ENCODE peak calls at places on chromosomes 12 and 14, in nine cellular contexts. M is right lobe of liver, S is adrenal gland, Z is ovary, X is uterus, Q is stomach, I is K562, A is IMR-90, O is transverse colon. W is an unnamed sample. For H3K27me3, the result is how much of the 10 kb centered on the place peaks cover.

GRCh38 chr12:124188561-124189405 is 106.1 kb upstream of the RFLNA start:
- DNase-seq in M (no peak), S (no peak), Z (peak), X (no peak), Q (no peak), I (no peak), A (no peak), O (no peak), W (no peak)

GRCh38 chr14:74620497-74620921 is 8.5 kb upstream of the LTBP2 start:
- DNase-seq in M (no peak), S (no peak), Z (no peak), X (no peak), Q (no peak), I (peak), A (peak), O (no peak), W (no peak)

GRCh38 chr12:3252416-3252815 is 175.2 kb downstream of the TSPAN9 start:
- DNase-seq in M (peak), S (peak), Z (peak), X (peak), Q (peak), I (no peak), A (peak), O (peak), W (peak)

GRCh38 chr12:14995583-14996425 is 23.0 kb downstream of the PDE6H start:
- DNase-seq in M (no peak), S (no peak), Z (no peak), X (no peak), Q (no peak), I (peak), A (peak), O (no peak), W (no peak)

GRCh38 chr12:59636945-59637656 is 41.3 kb downstream of the SLC16A7 start:
- DNase-seq in M (no peak), S (no peak), Z (no peak), X (no peak), Q (no peak), I (no peak), A (no peak), O (no peak), W (no peak)

GRCh38 chr14:101070540-101071492 is 167.3 kb upstream of the RTL1 start:
- DNase-seq in M (peak), S (peak), Z (no peak), X (no peak), Q (peak), I (no peak), A (no peak), O (peak), W (peak)

GRCh38 chr14:65230287-65230728 is 128.0 kb upstream of the MAX start:
- DNase-seq in M (no peak), S (no peak), Z (peak), X (no peak), Q (peak), I (peak), A (no peak), O (no peak), W (peak)

GRCh38 chr12:109949089-109949488 is 47.1 kb downstream of the GIT2 start:
- DNase-seq in M (peak), S (no peak), Z (no peak), X (no peak), Q (no peak), I (no peak), A (peak), O (no peak), W (no peak)

GRCh38 chr12:41573445-41573844 is 385.3 kb downstream of the PDZRN4 start:
- DNase-seq in M (no peak), S (no peak), Z (no peak), X (no peak), Q (no peak), I (no peak), A (no peak), O (no peak), W (no peak)

GRCh38 chr14:20743556-20743955 is 2.1 kb upstream of the EDDM3A start:
- DNase-seq in M (no peak), S (no peak), Z (no peak), X (no peak), Q (no peak), I (no peak), A (no peak), O (no peak), W (no peak)

GRCh38 chr12:66765204-66765603 is 86.3 kb upstream of the GRIP1 start:
- DNase-seq in M (no peak), S (no peak), Z (no peak), X (no peak), Q (no peak), I (no peak), A (no peak), O (no peak), W (no peak)

GRCh38 chr14:61221906-61222305 is 59.2 kb downstream of the TMEM30B start:
- DNase-seq in M (no peak), S (no peak), Z (no peak), X (no peak), Q (no peak), I (no peak), A (no peak), O (no peak), W (no peak)

GRCh38 chr14:70183991-70184390 is 4.8 kb downstream of the SLC8A3 start:
- DNase-seq in M (no peak), S (no peak), Z (no peak), X (no peak), Q (no peak), I (no peak), A (no peak), O (no peak), W (no peak)

GRCh38 chr12:127600211-127600610 is 666.8 kb upstream of the TMEM132C start:
- DNase-seq in M (no peak), S (no peak), Z (no peak), X (no peak), Q (no peak), I (no peak), A (no peak), O (no peak), W (no peak)

GRCh38 chr14:88422036-88422435 is 36.6 kb downstream of the SPATA7 start:
- DNase-seq in M (no peak), S (no peak), Z (no peak), X (no peak), Q (no peak), I (no peak), A (no peak), O (no peak), W (no peak)

GRCh38 chr14:85590784-85591183 is 60.8 kb downstream of the FLRT2 start:
- DNase-seq in M (no peak), S (no peak), Z (no peak), X (no peak), Q (no peak), I (no peak), A (peak), O (no peak), W (no peak)

DNA sequence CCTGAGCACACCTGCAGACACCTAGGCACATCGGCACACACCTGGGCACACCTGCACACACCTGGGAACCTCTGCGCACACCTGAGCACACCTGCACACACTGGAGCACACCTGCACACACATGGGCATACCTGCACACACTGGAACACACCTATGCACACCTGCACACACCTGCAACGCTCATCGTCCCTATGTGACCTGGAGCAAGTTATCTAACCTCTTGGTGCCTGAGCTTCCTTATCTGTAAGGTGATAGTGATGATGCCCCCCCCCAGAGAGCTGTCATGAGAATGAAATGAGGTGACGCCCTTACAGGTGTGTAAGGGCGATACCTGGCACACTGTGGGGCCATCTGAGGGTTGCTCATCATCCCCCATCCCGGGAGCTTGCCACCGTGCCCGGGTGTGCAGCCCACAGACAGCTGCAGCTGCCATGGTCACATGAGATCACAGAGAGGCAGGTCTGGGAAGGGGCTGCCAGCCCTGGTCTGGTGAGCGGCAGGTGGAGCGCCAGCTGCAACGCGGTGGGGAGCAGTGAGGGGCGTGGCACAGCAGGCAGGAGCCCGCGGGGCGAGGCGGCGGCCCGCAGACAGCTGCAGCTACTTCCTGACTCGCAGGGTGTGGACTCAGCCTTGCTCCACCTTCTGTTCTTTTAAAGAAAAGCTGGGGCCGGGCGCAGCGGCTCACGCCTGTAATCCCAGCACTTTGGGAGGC is 59.9 kb upstream of the FBRSL1 start:
- DNase-seq in M (no peak), S (no peak), Z (no peak), X (no peak), Q (peak), I (peak), A (no peak), O (peak), W (no peak)
- H3K27me3 ChIP-seq in M (under half), S (under half), Z (under half), X (under half), Q (under half), I (under half), A (under half), O (under half), W (under half)

DNA sequence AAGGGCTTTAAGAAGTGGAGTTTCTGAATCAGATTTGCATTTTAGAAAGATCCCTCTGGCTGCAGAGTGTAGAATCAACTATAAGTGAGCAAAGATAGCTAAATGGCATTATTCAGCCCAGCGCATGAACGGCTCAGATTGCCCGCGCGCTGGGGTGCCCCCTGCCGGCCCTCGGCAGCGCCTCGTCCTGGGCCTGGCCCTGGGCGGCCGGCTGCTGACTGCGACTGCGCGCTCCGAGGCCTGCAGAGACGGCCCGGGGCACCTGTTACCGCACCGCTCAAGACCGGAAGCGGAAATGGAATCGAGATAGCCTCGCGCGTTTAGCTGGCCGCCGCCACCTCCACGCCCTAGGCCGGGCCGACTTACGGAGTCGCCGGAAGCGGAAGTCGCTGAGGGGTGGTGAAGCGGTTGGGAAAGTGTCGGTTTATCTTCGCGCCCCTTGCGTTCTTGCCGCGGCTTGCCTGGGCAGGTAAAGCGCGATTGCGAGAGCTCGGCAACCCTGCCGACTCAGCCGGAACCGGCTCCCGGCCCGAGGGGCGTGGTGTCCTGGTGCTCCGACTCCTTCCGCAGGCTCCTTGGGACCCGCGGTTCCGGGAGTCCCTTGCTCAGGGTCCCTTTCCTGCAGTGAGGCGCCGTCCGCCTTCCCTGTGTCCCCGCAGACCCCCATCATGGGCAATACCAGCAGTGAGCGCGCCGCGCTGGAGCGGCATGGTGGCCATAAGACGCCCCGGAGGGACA is at the start of gene PRKAB1:
- DNase-seq in M (peak), S (peak), Z (peak), X (peak), Q (peak), I (peak), A (peak), O (peak), W (peak)
- TF ChIP-seq POLR2A in M (peak), S (peak), Z (no peak), X (peak), Q (no peak), I (peak), A (peak), O (peak), W (peak)

GRCh38 chr12:114451657-114452056 is 45.7 kb upstream of the TBX5 start:
- DNase-seq in M (no peak), S (no peak), Z (no peak), X (no peak), Q (no peak), I (no peak), A (no peak), O (no peak), W (no peak)
- H3K27me3 ChIP-seq in M (under half), S (half or more), Z (under half), X (under half), Q (half or more), I (under half), A (under half), O (half or more), W (under half)

GRCh38 chr14:68516235-68516634 is 276.6 kb downstream of the ZFP36L1 start:
- DNase-seq in M (no peak), S (no peak), Z (no peak), X (no peak), Q (no peak), I (no peak), A (no peak), O (no peak), W (no peak)

GRCh38 chr14:68520637-68521556 is 272.0 kb downstream of the ZFP36L1 start:
- DNase-seq in M (no peak), S (no peak), Z (no peak), X (no peak), Q (peak), I (no peak), A (no peak), O (peak), W (no peak)

GRCh38 chr14:68519788-68520187 is 273.1 kb downstream of the ZFP36L1 start:
- DNase-seq in M (no peak), S (no peak), Z (no peak), X (no peak), Q (no peak), I (no peak), A (no peak), O (no peak), W (no peak)

GRCh38 chr14:68518910-68519686 is 273.8 kb downstream of the ZFP36L1 start:
- DNase-seq in M (no peak), S (peak), Z (peak), X (no peak), Q (no peak), I (no peak), A (peak), O (no peak), W (no peak)

DNA sequence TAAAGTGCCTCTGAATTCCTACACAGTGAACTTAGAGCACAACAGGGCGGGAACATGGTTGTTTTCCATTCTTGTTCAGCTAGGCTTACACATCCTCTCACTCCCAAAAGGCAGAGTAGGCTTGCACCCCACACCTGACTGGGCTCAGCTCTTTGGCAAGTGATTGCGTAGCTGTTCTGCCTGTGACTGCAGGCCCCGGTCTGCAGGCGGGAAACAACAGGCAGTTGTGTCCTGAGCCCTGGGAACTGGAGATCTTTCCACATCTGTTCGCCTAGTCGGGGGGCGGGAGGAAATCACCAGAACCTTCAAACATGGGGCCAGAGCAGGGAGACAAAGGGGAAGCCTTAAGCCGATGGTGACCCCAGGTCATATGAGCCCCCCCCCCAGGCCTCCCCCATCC is 274.7 kb downstream of the ZFP36L1 start:
- DNase-seq in M (no peak), S (peak), Z (no peak), X (no peak), Q (no peak), I (no peak), A (no peak), O (no peak), W (no peak)
- TF ChIP-seq POLR2A in M (no peak), S (no peak), Z (no peak), X (no peak), Q (no peak), I (no peak), A (no peak), O (no peak), W (no peak)

GRCh38 chr12:4991801-4992200 is 51.9 kb upstream of the KCNA5 start:
- DNase-seq in M (no peak), S (no peak), Z (no peak), X (no peak), Q (no peak), I (no peak), A (no peak), O (no peak), W (no peak)

GRCh38 chr12:4996714-4997113 is 47.0 kb upstream of the KCNA5 start:
- DNase-seq in M (no peak), S (no peak), Z (no peak), X (no peak), Q (no peak), I (no peak), A (no peak), O (no peak), W (no peak)

GRCh38 chr12:4991373-4991772 is 52.3 kb upstream of the KCNA5 start:
- DNase-seq in M (peak), S (no peak), Z (no peak), X (no peak), Q (no peak), I (no peak), A (no peak), O (no peak), W (no peak)

GRCh38 chr12:4994622-4995021 is 49.1 kb upstream of the KCNA5 start:
- DNase-seq in M (peak), S (no peak), Z (no peak), X (no peak), Q (no peak), I (no peak), A (no peak), O (no peak), W (peak)

GRCh38 chr12:4992881-4993280 is 50.8 kb upstream of the KCNA5 start:
- DNase-seq in M (no peak), S (no peak), Z (no peak), X (no peak), Q (no peak), I (no peak), A (no peak), O (no peak), W (no peak)
- H3K27me3 ChIP-seq in M (under half), S (under half), Z (under half), X (under half), Q (under half), I (under half), A (under half), O (under half), W (under half)

DNA sequence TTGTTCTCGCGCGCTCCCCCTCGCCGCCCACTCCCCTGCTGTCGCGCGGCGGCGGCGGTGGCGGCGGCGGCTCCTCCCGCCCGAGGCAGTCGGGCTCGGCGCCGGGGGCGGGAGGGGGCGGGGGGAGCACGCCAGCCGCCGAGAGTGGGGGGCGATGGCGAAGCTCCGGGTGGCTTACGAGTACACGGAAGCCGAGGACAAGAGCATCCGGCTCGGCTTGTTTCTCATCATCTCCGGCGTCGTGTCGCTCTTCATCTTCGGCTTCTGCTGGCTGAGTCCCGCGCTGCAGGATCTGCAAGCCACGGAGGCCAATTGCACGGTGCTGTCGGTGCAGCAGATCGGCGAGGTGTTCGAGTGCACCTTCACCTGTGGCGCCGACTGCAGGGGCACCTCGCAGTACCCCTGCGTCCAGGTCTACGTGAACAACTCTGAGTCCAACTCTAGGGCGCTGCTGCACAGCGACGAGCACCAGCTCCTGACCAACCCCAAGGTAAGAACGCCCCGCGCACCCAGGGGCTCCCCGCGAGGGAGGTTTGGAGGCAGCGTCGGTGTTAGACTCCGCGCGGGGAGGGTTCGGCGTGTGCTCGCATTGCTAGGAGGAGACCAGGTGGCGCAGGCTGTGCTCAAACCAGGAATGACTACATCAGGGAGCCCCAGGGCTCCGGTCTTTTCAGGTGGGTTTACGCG is 634 bp downstream of the KCNMB4 start:
- DNase-seq in M (peak), S (peak), Z (peak), X (peak), Q (peak), I (peak), A (peak), O (peak), W (peak)
- TF ChIP-seq POLR2A in M (no peak), S (no peak), Z (no peak), X (no peak), Q (no peak), I (no peak), A (no peak), O (no peak), W (no peak)

DNA sequence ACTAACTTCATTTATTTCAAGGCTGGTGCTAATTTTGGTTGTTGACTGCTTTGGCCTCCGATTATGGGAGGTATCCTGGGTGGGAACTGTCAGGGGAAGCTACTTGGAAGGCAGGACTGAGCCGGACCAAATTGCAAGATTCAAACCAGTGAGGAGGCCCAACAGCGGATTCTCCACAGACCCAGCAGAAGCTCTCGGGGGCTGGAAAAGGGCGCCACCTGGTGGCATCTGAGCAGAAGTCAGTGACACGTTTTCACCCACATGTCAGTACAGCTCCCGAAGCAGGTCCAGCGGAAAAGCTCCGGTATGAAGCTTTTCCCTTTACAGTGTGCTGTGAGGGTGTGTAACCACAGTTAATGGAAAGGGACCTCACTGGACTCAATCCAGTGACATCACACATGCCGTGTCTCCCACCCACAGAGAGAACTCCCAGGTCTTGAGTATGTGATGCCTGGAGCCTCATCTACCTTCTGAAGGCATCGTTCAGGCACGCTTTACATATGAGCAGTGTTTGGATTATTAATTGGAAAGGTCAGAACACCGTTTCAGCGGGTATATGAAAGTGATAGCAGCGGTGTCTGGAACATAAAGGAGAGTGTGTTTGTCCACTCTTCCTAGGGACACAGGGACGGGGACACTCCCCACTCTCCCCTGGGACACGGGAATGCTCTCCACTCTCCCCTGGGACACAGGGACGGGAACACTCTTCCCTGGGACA is 3.6 kb upstream of the P2RX2 start:
- DNase-seq in M (peak), S (peak), Z (peak), X (peak), Q (peak), I (peak), A (peak), O (peak), W (peak)
- H3K27me3 ChIP-seq in M (under half), S (half or more), Z (under half), X (under half), Q (half or more), I (under half), A (under half), O (half or more), W (half or more)

W was measured in heart left ventricle.